ENCODE peak calls at places on chromosomes 16 and 17, in seven cellular contexts. F is testis, S is lower lobe of right lung, J is tibial nerve, T is Peyer's patch, W is esophagus muscularis mucosa, Z is heart left ventricle. A is an unnamed sample. For H3K4me1, the result is how much of the 10 kb centered on the place peaks cover.

GRCh38 chr17:52524238-52524637 is 365.7 kb upstream of the CA10 start:
- DNase-seq in W (no peak), T (no peak), F (no peak), J (no peak), S (no peak), Z (no peak), A (no peak)

GRCh38 chr17:28854457-28855382 is at the start of gene ERAL1:
- DNase-seq in J (peak), F (peak), W (peak), T (peak), Z (peak), S (peak), A (peak)

GRCh38 chr17:74924250-74924948 is at the start of gene OTOP2:
- DNase-seq in W (no peak), Z (no peak), F (no peak), T (no peak), J (no peak), S (peak), A (no peak)

GRCh38 chr17:75759457-75759856 is 5.5 kb downstream of the GALK1 start:
- DNase-seq in S (peak), J (no peak), T (no peak), F (peak), W (no peak), Z (no peak), A (no peak)

GRCh38 chr17:9875441-9875840 is 29.6 kb downstream of the RCVRN start:
- DNase-seq in T (no peak), W (no peak), F (no peak), J (no peak), Z (no peak), S (no peak), A (no peak)

GRCh38 chr17:83109793-83110645 is 30.6 kb downstream of the METRNL start:
- DNase-seq in T (peak), Z (peak), J (peak), S (peak), W (peak), F (peak), A (peak)

GRCh38 chr17:27956601-27957445 is 63.7 kb upstream of the LYRM9 start:
- DNase-seq in Z (no peak), W (no peak), T (no peak), S (no peak), F (no peak), J (no peak), A (no peak)

GRCh38 chr17:81002409-81003361 is 11.0 kb downstream of the CHMP6 start:
- DNase-seq in J (no peak), F (no peak), S (peak), W (no peak), Z (peak), T (peak), A (peak)

GRCh38 chr17:21166599-21167265 is 40.0 kb downstream of the DHRS7B start:
- DNase-seq in W (no peak), S (no peak), Z (no peak), F (no peak), J (no peak), T (no peak), A (no peak)

GRCh38 chr16:66899945-66900688 is 18.6 kb downstream of the CDH16 start:
- DNase-seq in T (peak), W (no peak), Z (peak), J (peak), F (peak), S (peak), A (peak)

GRCh38 chr16:66898933-66899309 is 18.6 kb downstream of the PDP2 start:
- DNase-seq in W (no peak), T (no peak), F (no peak), J (no peak), S (no peak), Z (no peak), A (no peak)

GRCh38 chr16:66895999-66896398 is 15.7 kb downstream of the PDP2 start:
- DNase-seq in Z (no peak), T (no peak), W (no peak), J (no peak), S (no peak), F (no peak), A (no peak)

GRCh38 chr16:66899310-66899944 is 19.1 kb downstream of the PDP2 start:
- DNase-seq in W (no peak), T (peak), J (no peak), Z (peak), F (no peak), S (peak), A (peak)

GRCh38 chr16:66898207-66898606 is 17.9 kb downstream of the PDP2 start:
- DNase-seq in F (peak), T (peak), W (no peak), S (no peak), Z (peak), J (no peak), A (peak)
- H3K4me1 ChIP-seq in F (under half), T (under half), W (half or more), S (under half), Z (half or more), J (half or more), A (under half)

GRCh38 chr17:45038771-45039634 is 12.4 kb downstream of the DCAKD start:
- DNase-seq in Z (no peak), J (peak), W (no peak), S (no peak), T (no peak), F (no peak), A (no peak)
- TF ChIP-seq CTCF in Z (no peak), J (no peak), W (no peak), S (no peak), T (no peak), F (no peak), A (no peak)

GRCh38 chr17:42708588-42708987 is 26.3 kb downstream of the CNTNAP1 start:
- DNase-seq in W (no peak), F (no peak), S (no peak), J (no peak), Z (no peak), T (no peak), A (no peak)

GRCh38 chr17:42706732-42707131 is 24.4 kb downstream of the CNTNAP1 start:
- DNase-seq in Z (no peak), F (no peak), T (no peak), J (no peak), S (no peak), W (no peak), A (no peak)

GRCh38 chr17:42700890-42701289 is 18.6 kb downstream of the CNTNAP1 start:
- DNase-seq in J (no peak), Z (no peak), S (no peak), T (no peak), F (no peak), W (no peak), A (peak)

GRCh38 chr17:42702446-42702845 is 20.1 kb downstream of the CNTNAP1 start:
- DNase-seq in Z (no peak), W (no peak), J (no peak), F (no peak), S (no peak), T (no peak), A (no peak)

DNA sequence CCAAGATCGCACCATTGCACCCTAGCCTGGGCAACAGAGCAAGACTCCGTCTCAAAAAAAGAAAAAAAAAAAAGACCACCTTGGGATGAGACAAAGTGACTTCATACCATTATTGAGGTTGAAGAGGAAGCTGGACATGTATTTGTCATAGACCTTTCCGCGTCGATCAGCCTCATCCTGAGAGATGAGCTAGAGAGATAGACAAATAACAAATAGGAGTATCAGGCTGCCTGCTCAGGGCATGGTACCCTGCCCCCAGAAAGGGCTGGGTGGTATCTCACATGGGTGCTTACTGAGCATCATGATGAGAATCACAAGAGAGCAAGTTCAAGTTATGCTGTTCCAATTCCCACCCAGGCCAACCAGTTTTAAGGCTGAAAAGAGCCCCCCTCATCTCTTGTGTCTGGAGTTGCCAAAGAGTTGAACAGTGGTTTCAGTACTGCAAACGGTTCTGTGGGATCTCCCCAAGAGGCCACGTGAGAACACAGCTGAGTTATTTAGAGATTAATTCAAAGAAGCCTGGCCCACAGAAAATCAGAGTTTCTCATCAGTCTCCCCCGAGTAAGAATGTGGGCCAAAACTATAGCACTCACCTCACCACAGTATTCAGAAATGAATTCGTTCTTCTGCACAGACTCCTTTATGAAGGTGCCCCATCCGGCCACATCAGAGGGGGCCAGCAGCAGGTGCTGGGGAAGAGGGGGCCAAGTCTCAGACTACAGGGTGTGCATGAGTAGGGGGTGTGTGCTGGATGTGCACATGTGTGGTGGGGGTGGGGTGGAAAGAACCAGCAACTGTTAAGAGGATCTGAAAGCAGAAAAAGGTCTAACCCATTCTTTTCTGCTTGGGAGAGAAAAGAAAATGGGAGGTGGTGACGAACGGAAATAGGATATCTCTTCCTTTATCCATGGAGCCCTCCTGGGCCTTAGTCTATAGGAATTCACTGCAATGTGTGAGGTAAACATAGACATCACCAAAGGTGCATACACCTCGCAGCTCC is 22.5 kb downstream of the CNTNAP1 start:
- DNase-seq in F (no peak), J (no peak), Z (no peak), W (no peak), T (no peak), S (no peak), A (no peak)
- H3K4me1 ChIP-seq in F (under half), J (under half), Z (under half), W (under half), T (under half), S (under half), A (under half)

DNA sequence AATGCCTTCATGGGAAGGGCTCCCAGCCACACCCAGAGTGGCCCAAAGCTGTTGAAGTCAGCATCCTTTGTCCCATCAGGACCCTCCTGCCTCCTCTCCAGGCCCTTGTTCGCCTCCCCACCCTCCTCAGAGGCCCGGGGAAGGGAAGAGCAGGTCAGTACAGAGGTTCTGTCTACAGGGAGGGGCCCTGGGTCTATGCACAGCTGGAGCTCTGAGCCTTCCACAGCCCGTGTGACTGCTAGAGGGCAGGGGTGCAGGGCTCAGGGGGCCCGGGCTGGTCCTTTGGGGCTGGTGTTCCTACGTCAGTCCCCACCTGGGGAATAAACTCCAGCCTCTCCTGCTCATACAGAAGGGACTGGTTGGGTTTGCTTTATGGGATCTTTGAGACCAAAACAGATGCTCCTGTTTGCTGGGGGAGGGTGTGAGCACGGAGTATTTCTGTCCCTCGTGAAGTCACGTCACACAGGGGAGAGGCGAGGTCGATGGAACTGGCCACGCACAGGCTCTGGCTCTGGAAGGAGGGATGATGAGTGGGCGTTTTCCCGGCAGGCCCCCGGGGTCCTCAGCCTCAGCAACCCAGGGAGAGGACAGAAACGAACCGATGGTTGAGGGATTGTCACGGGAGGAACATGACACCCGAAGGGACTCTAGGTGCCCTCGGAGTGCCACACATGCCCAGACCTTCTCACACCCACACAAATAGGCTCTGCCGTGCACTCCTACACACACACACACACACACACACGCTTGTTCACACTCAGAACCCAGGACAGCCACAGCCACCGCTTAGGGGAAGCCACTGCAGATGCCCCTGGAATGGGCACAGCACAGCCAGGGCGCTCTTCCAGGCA is 20.5 kb downstream of the TRARG1 start:
- DNase-seq in Z (no peak), S (no peak), J (no peak), F (no peak), W (no peak), T (no peak), A (no peak)
- TF ChIP-seq CTCF in Z (no peak), S (no peak), J (no peak), F (no peak), W (no peak), T (no peak), A (no peak)

GRCh38 chr17:79845601-79845949 is 6.3 kb upstream of the CBX4 start:
- DNase-seq in T (peak), S (no peak), Z (peak), J (no peak), F (peak), W (no peak), A (peak)

GRCh38 chr17:79842656-79843474 is 3.6 kb upstream of the CBX4 start:
- DNase-seq in Z (no peak), T (no peak), J (no peak), F (no peak), S (no peak), W (no peak), A (peak)

GRCh38 chr17:79843475-79843916 is 4.3 kb upstream of the CBX4 start:
- DNase-seq in Z (no peak), T (peak), J (no peak), S (no peak), F (no peak), W (no peak), A (peak)

GRCh38 chr17:79844869-79845600 is 5.8 kb upstream of the CBX4 start:
- DNase-seq in S (peak), T (peak), F (no peak), J (no peak), Z (no peak), W (no peak), A (peak)

DNA sequence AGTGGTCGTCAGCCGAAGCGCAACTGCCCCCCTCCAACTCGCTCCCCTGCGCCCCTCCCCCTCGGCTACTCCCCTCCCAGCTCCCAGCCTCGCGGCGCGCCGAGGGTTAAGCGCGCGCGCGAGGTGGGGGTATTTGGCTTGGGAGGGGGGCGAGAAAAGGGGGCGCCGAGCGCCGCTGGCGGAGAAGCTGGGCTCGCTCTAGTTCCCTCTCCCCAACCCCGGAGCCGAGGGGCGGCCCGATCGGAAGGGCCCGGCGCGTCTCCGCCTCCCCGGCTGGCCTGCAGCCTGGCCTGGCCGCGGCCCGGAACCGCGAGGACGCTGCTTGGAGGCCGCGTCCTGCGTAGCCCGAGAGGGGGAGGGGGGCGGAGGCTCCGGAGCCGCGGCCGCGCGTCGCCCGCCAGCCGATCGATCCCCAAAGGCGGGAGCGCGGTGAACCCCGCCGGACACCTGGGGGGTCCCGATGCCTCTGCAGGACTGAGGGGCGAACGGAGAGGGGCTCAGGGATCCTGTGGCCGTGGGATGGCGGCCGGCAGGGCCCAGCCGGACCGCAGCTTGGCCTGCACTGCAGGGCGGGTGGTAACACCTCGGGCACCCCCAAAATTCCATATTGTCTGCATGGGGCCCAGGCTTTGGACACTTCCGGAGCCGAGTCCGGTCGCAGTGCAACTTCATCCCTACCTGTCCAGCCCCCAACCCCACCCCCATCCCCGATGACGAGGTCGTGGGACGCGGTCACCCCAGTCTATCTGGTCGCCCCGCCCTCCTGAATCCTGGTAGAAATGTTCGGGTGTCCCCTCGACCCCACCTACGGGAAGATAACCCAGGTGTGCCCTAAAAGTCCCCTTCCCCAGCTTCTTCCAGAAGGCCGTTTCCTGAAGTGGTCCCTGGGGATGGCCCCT is 4.9 kb upstream of the CBX4 start:
- DNase-seq in Z (peak), T (peak), W (no peak), S (peak), J (no peak), F (peak), A (peak)
- H3K4me1 ChIP-seq in Z (half or more), T (half or more), W (half or more), S (half or more), J (half or more), F (under half), A (under half)

DNA sequence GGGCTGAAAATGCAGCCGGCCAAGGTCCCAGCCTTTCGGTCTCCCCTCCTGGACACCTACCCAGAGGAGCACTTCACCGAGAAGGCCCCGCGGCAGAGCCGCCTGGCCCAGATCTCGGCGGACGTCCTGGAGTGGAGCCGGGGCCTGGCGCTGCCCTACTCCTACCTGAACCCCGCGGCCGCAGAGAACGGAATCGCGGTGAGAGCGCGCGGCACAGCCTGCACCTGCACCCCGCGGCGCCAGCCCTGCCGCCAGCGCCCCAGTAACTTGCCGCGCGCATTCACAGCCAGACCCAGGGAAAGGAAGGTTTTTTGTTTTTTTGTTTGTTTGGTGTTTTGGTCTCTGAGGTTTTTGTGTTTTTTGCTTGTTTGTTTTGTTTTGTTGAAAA is 15.2 kb downstream of the ALOX12B start:
- DNase-seq in J (no peak), T (peak), S (peak), W (no peak), Z (no peak), F (no peak), A (no peak)
- TF ChIP-seq CTCF in J (no peak), T (no peak), S (no peak), W (no peak), Z (no peak), F (no peak), A (no peak)

GRCh38 chr17:8695916-8696415 is 48.7 kb downstream of the CCDC42 start:
- DNase-seq in T (no peak), W (no peak), J (no peak), F (no peak), S (no peak), Z (no peak), A (no peak)
- H3K4me1 ChIP-seq in T (under half), W (under half), J (under half), F (under half), S (under half), Z (under half), A (under half)

GRCh38 chr16:56998352-56998751 is 9.0 kb downstream of the NLRC5 start:
- DNase-seq in F (no peak), S (no peak), J (no peak), Z (no peak), W (no peak), T (no peak), A (no peak)

GRCh38 chr16:56995136-56995805 is 5.9 kb downstream of the NLRC5 start:
- DNase-seq in J (no peak), F (no peak), S (no peak), T (no peak), Z (no peak), W (no peak), A (no peak)

GRCh38 chr16:56998861-56999260 is 9.5 kb downstream of the NLRC5 start:
- DNase-seq in Z (no peak), W (no peak), F (no peak), T (no peak), S (no peak), J (no peak), A (no peak)

GRCh38 chr16:56997931-56998330 is 8.6 kb downstream of the NLRC5 start:
- DNase-seq in F (no peak), T (no peak), W (no peak), S (no peak), J (no peak), Z (no peak), A (no peak)

GRCh38 chr16:56997264-56997663 is 7.9 kb downstream of the NLRC5 start:
- DNase-seq in F (no peak), Z (no peak), T (no peak), S (no peak), J (no peak), W (no peak), A (no peak)
- TF ChIP-seq CTCF in F (no peak), Z (no peak), T (no peak), S (no peak), J (no peak), W (no peak), A (no peak)

A was measured in ovary.